ENCODE peak calls at places on chromosomes 7 and 10, in ten cellular contexts. J is A549, I is stomach, E is suprapubic skin, P is H1, B is GM12878, A is SK-N-SH, W is transverse colon, C is K562, U is upper lobe of left lung. R is an unnamed sample.

GRCh38 chr7:24319209-24319608 is 35.2 kb downstream of the NPY start:
- DNase-seq in C (no peak), I (no peak), P (no peak), J (no peak), B (no peak), W (no peak), A (no peak), U (no peak), E (no peak), R (no peak)

GRCh38 chr7:151384776-151385625 is 24.8 kb downstream of the WDR86 start:
- DNase-seq in B (no peak), W (no peak), U (no peak), P (no peak), C (no peak), J (no peak), A (no peak), I (no peak), E (no peak), R (no peak)

GRCh38 chr10:119445311-119445934 is 97.1 kb downstream of the RGS10 start:
- DNase-seq in P (peak; percentile 95), J (peak; percentile 81), A (peak; percentile 94), I (peak; percentile 89), U (peak; percentile 87), B (no peak), C (peak; percentile 81), E (peak; percentile 94), W (peak; percentile 88), R (peak; percentile 92)

GRCh38 chr10:101319241-101319915 is 34.6 kb upstream of the BTRC start:
- DNase-seq in B (no peak), C (no peak), U (no peak), E (no peak), J (no peak), A (no peak), I (no peak), P (no peak), W (no peak), R (no peak)

GRCh38 chr7:87416682-87417587 is 58.5 kb downstream of the ABCB4 start:
- DNase-seq in W (peak; percentile 63), U (peak; percentile 43), P (peak; percentile 62), B (peak; percentile 44), C (peak; percentile 57), E (no peak), I (peak; percentile 67), J (peak; percentile 67), A (peak; percentile 48), R (peak; percentile 26)

GRCh38 chr7:116354171-116354545 is 143.8 kb downstream of the TES start:
- DNase-seq in P (no peak), A (no peak), J (peak; percentile 26), E (no peak), W (peak; percentile 15), B (no peak), U (no peak), I (peak; percentile 66), C (no peak), R (no peak)

GRCh38 chr7:130356760-130357611 is 12.4 kb downstream of the CPA5 start:
- DNase-seq in U (peak; percentile 12), I (no peak), C (no peak), E (peak; percentile 81), A (peak; percentile 25), P (no peak), B (no peak), W (peak; percentile 26), J (peak; percentile 50), R (peak; percentile 75)

GRCh38 chr10:103671126-103671525 is 177.6 kb downstream of the NEURL1 start:
- DNase-seq in I (no peak), C (no peak), E (no peak), B (no peak), W (no peak), A (no peak), J (no peak), P (no peak), U (no peak), R (no peak)

GRCh38 chr7:51029586-51030230 is 247.0 kb upstream of the GRB10 start:
- DNase-seq in U (no peak), W (no peak), J (no peak), B (no peak), E (no peak), C (no peak), I (no peak), P (no peak), A (no peak), R (no peak)

GRCh38 chr7:66877577-66878300 is 43.3 kb upstream of the TMEM248 start:
- DNase-seq in C (no peak), W (no peak), B (peak; percentile 54), J (no peak), E (no peak), U (no peak), P (no peak), A (no peak), I (no peak), R (no peak)

GRCh38 chr10:125812128-125812527 is 10.9 kb downstream of the UROS start:
- DNase-seq in U (no peak), A (no peak), J (peak; percentile 22), E (no peak), W (no peak), C (no peak), B (no peak), P (no peak), I (no peak), R (no peak)

GRCh38 chr10:126911301-126911700 is 6.1 kb downstream of the DOCK1 start:
- DNase-seq in P (no peak), A (no peak), J (no peak), B (no peak), U (no peak), E (no peak), W (no peak), C (no peak), I (no peak), R (no peak)

GRCh38 chr10:126910798-126911197 is 5.6 kb downstream of the DOCK1 start:
- DNase-seq in E (no peak), B (no peak), J (no peak), U (no peak), I (no peak), C (no peak), W (no peak), A (no peak), P (no peak), R (no peak)

GRCh38 chr10:126908225-126908624 is 3.0 kb downstream of the DOCK1 start:
- DNase-seq in E (no peak), W (no peak), U (no peak), A (no peak), J (no peak), C (no peak), P (no peak), I (no peak), B (no peak), R (no peak)

GRCh38 chr10:126908729-126909526 is 3.7 kb downstream of the DOCK1 start:
- DNase-seq in I (no peak), U (no peak), W (no peak), P (no peak), J (no peak), C (no peak), A (no peak), E (no peak), B (no peak), R (no peak)

GRCh38 chr10:126910196-126910595 is 5.0 kb downstream of the DOCK1 start:
- DNase-seq in A (no peak), C (no peak), I (no peak), J (no peak), U (no peak), E (no peak), W (no peak), B (no peak), P (no peak), R (no peak)
- H3K27ac ChIP-seq in A (no peak overlapping the region), C (no peak overlapping the region), I (no peak overlapping the region), J (no peak overlapping the region), U (no peak overlapping the region), E (peak overlapping the region; percentile 53), W (no peak overlapping the region), B (no peak overlapping the region), P (no peak overlapping the region), R (no peak overlapping the region)

GRCh38 chr7:1247527-1248041 is 14.9 kb downstream of the UNCX start:
- DNase-seq in A (peak; percentile 76), B (no peak), U (no peak), C (peak; percentile 67), J (no peak), E (no peak), P (no peak), I (no peak), W (no peak), R (no peak)
- TF ChIP-seq EP300 in A (no peak), B (no peak), U (no peak), C (no peak), J (no peak), E (no peak), P (no peak), I (no peak), W (no peak), R (no peak)

GRCh38 chr7:82049442-82049841 is 279.6 kb upstream of the HGF start:
- DNase-seq in J (peak; percentile 98), I (no peak), U (no peak), W (no peak), E (no peak), A (peak; percentile 33), C (no peak), B (peak; percentile 23), P (no peak), R (no peak)

GRCh38 chr7:82051641-82052040 is 281.8 kb upstream of the HGF start:
- DNase-seq in C (no peak), U (no peak), A (peak; percentile 62), J (peak; percentile 56), W (no peak), P (no peak), E (no peak), B (no peak), I (no peak), R (no peak)

GRCh38 chr7:82050134-82050533 is 280.3 kb upstream of the HGF start:
- DNase-seq in W (no peak), I (no peak), B (no peak), J (peak; percentile 95), U (no peak), C (no peak), P (no peak), E (no peak), A (no peak), R (no peak)

GRCh38 chr7:82053453-82054032 is 283.7 kb upstream of the HGF start:
- DNase-seq in I (no peak), A (no peak), E (no peak), P (no peak), B (no peak), U (no peak), C (no peak), J (no peak), W (no peak), R (no peak)

GRCh38 chr7:82050792-82051191 is 280.9 kb upstream of the HGF start:
- DNase-seq in B (no peak), P (no peak), E (no peak), C (no peak), J (peak; percentile 59), W (no peak), A (peak; percentile 31), U (no peak), I (no peak), R (no peak)
- H3K27ac ChIP-seq in B (no peak overlapping the region), P (no peak overlapping the region), E (no peak overlapping the region), C (no peak overlapping the region), J (peak overlapping the region; percentile 94), W (no peak overlapping the region), A (peak overlapping the region; percentile 97), U (no peak overlapping the region), I (no peak overlapping the region), R (no peak overlapping the region)

DNA sequence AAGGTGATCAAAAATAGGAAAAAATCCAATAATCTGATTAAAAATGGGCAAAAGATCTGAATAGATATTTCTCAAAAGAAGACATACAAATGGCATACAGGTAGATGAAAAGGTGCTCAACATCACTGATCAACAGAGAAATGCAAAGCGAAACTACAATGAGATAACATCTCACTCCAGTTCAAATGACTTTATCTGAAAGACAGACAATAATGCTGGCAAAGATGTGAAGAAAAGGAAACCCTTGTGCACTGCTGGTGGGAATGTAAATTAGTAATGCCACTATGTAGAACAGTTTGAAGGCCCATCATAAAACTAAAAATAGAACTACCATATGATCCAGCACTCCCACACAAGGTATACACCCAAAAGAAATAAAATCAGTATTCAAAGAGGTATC is 85.0 kb downstream of the LRRN3 start:
- DNase-seq in E (no peak), B (no peak), P (no peak), C (no peak), A (no peak), I (no peak), J (no peak), U (no peak), W (no peak), R (no peak)
- TF ChIP-seq EP300 in E (no peak), B (no peak), P (no peak), C (no peak), A (no peak), I (no peak), J (no peak), U (no peak), W (no peak), R (no peak)